ENCODE peak calls at places on chromosomes 12 and 14, in four cellular contexts. O is WTC11, T is HepG2, L is K562. M is an unnamed sample.

GRCh38 chr12:96375841-96376249 is 24.4 kb downstream of the CDK17 start:
- DNase-seq in O (no peak), T (no peak), L (peak; percentile 52), M (peak; percentile 56)

GRCh38 chr14:87955501-87955900 is 37.5 kb downstream of the GALC start:
- DNase-seq in O (no peak), T (no peak), L (no peak), M (no peak)

GRCh38 chr12:75692883-75693282 is 181.5 kb upstream of the KRR1 start:
- DNase-seq in O (no peak), T (no peak), L (no peak), M (no peak)

GRCh38 chr12:83161451-83161850 is 474.7 kb downstream of the TMTC2 start:
- DNase-seq in O (no peak), T (no peak), L (no peak), M (no peak)

GRCh38 chr12:505221-505620 is 45.5 kb downstream of the B4GALNT3 start:
- DNase-seq in O (no peak), T (no peak), L (no peak), M (no peak)

GRCh38 chr12:120495723-120496352 is at the start of gene DYNLL1:
- DNase-seq in O (peak; percentile 99), T (peak; percentile 93), L (peak; percentile 98), M (peak; percentile 93)

GRCh38 chr12:62783881-62784280 is 151.1 kb downstream of the PPM1H start:
- DNase-seq in O (no peak), T (no peak), L (no peak), M (no peak)

GRCh38 chr12:91958816-91959215 is 186.8 kb downstream of the BTG1 start:
- DNase-seq in O (no peak), T (no peak), L (no peak), M (no peak)

DNA sequence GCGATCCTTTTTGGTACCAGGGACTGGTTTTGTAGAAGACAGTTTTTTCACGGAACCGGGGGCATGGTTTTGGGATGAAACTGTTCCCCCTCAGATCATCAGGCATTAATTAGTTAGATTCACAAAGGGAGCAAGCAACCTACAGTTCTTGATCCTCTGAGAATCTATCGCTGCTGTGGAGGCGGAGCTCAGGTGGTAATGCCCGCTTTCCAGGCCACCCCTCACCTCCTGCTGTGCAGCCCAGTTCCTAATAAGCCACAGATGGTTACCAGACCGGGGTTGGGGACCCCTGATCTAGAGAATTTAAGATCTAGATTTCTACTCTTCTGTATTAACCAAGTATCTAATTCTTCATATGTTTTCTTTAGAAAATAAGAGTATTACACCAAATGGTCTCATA is 4.8 kb downstream of the ARHGAP5 start:
- DNase-seq in O (peak; percentile 51), T (no peak), L (no peak), M (no peak)
- TF ChIP-seq ETV6 in O (no peak), T (no peak), L (no peak), M (no peak)

GRCh38 chr12:100356646-100357223 is at the start of gene SLC17A8:
- DNase-seq in O (peak; percentile 64), T (no peak), L (no peak), M (no peak)
- TF ChIP-seq SP1 in O (no peak), T (no peak), L (no peak), M (no peak)

DNA sequence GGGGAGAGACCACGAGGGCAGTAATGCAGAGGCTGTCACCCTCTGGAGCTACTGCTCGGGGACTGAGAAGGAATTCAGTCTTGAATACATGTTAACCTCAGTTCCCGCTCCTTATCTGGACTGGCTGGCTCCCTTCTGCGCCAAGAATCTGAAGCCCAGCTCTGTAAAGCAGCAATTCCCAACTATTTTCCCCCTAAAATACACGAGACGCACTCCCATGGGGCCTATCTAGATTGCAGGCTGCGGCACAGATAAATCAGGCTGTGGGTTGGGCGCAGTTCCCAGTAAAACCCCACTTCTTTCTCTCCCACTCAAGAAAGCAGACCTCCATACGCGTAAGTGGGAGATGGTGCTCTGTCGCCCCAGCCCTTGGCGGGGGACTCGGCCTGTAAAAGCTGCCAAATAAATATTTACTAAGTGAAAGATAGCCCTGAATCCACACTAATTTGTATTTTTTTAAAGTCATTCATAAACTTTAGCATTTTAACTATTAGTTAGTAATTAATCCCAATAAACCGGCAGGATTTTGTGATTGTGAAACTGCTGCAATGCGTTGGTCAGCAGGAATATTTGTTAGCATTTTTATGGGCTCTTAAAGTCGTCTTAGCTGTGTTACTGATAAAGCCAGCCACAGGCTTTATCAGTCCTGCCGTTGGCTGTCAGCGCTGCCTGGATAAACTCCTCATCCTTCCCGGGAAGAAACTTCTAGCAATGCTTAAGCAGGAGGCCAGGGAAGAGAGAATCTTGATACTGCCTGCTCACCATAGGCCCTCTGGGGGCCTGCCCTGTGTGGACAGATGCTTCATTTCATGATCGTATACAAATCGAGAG is 17.8 kb downstream of the FBXL14 start:
- DNase-seq in O (no peak), T (no peak), L (peak; percentile 56), M (no peak)
- TF ChIP-seq ETV6 in O (no peak), T (no peak), L (no peak), M (no peak)

GRCh38 chr14:102776761-102777710 is at the start of gene TRAF3:
- DNase-seq in O (peak; percentile 48), T (no peak), L (peak; percentile 81), M (no peak)
- TF ChIP-seq SP1 in O (no peak), T (no peak), L (no peak), M (peak; percentile 10)